ENCODE peak calls at places on chromosome 20, in ten cellular contexts. One of them, this sample, is unnamed.

GRCh38 chr20:17226410-17227198 is at the start of gene PCSK2:
- DNase-seq in HCT116: no peak
- DNase-seq in GM12865: no peak
- DNase-seq in nephron progenitor cell: peak
- DNase-seq in tibial artery: no peak
- DNase-seq in brain microvascular endothelial cell: peak
- DNase-seq in PC-9: no peak
- DNase-seq in Calu3: no peak
- DNase-seq in GM06990: no peak
- DNase-seq in right atrium auricular region: no peak
- DNase-seq in this sample: peak

GRCh38 chr20:37463726-37464125 is 57.3 kb upstream of the NNAT start:
- DNase-seq in nephron progenitor cell: no peak
- DNase-seq in GM06990: no peak
- DNase-seq in right atrium auricular region: no peak
- DNase-seq in tibial artery: no peak
- DNase-seq in PC-9: no peak
- DNase-seq in Calu3: no peak
- DNase-seq in HCT116: no peak
- DNase-seq in GM12865: no peak
- DNase-seq in brain microvascular endothelial cell: no peak
- DNase-seq in this sample: no peak

GRCh38 chr20:63753381-63753780 is 13.8 kb downstream of the SLC2A4RG start:
- DNase-seq in Calu3: no peak
- DNase-seq in GM12865: no peak
- DNase-seq in GM06990: no peak
- DNase-seq in HCT116: no peak
- DNase-seq in PC-9: no peak
- DNase-seq in tibial artery: no peak
- DNase-seq in right atrium auricular region: no peak
- DNase-seq in nephron progenitor cell: no peak
- DNase-seq in brain microvascular endothelial cell: no peak
- DNase-seq in this sample: no peak

GRCh38 chr20:63501818-63502670 is 3.2 kb upstream of the EEF1A2 start:
- DNase-seq in Calu3: peak
- DNase-seq in HCT116: no peak
- DNase-seq in GM06990: no peak
- DNase-seq in PC-9: no peak
- DNase-seq in brain microvascular endothelial cell: no peak
- DNase-seq in nephron progenitor cell: no peak
- DNase-seq in right atrium auricular region: no peak
- DNase-seq in GM12865: no peak
- DNase-seq in tibial artery: no peak
- DNase-seq in this sample: no peak

GRCh38 chr20:20446001-20446400 is 78.1 kb downstream of the INSM1 start:
- DNase-seq in brain microvascular endothelial cell: no peak
- DNase-seq in nephron progenitor cell: no peak
- DNase-seq in Calu3: no peak
- DNase-seq in tibial artery: no peak
- DNase-seq in GM06990: no peak
- DNase-seq in GM12865: no peak
- DNase-seq in right atrium auricular region: no peak
- DNase-seq in PC-9: no peak
- DNase-seq in HCT116: no peak
- DNase-seq in this sample: no peak

GRCh38 chr20:53926428-53927028 is 143.9 kb downstream of the BCAS1 start:
- DNase-seq in PC-9: peak
- DNase-seq in GM12865: peak
- DNase-seq in tibial artery: no peak
- DNase-seq in nephron progenitor cell: no peak
- DNase-seq in brain microvascular endothelial cell: peak
- DNase-seq in GM06990: peak
- DNase-seq in Calu3: peak
- DNase-seq in right atrium auricular region: peak
- DNase-seq in HCT116: no peak
- DNase-seq in this sample: peak

GRCh38 chr20:63254536-63255384 is 497 bp upstream of the NKAIN4 start:
- DNase-seq in PC-9: no peak
- DNase-seq in Calu3: no peak
- DNase-seq in nephron progenitor cell: peak
- DNase-seq in GM12865: no peak
- DNase-seq in HCT116: no peak
- DNase-seq in tibial artery: no peak
- DNase-seq in GM06990: no peak
- DNase-seq in right atrium auricular region: no peak
- DNase-seq in brain microvascular endothelial cell: no peak
- DNase-seq in this sample: no peak

GRCh38 chr20:63483834-63484233 is 11.4 kb upstream of the KCNQ2 start:
- DNase-seq in GM12865: no peak
- DNase-seq in nephron progenitor cell: no peak
- DNase-seq in brain microvascular endothelial cell: no peak
- DNase-seq in Calu3: peak
- DNase-seq in tibial artery: no peak
- DNase-seq in right atrium auricular region: no peak
- DNase-seq in PC-9: no peak
- DNase-seq in HCT116: no peak
- DNase-seq in GM06990: no peak
- DNase-seq in this sample: no peak

GRCh38 chr20:49541733-49542513 is 26.0 kb downstream of the PTGIS start:
- DNase-seq in GM06990: peak
- DNase-seq in GM12865: peak
- DNase-seq in right atrium auricular region: peak
- DNase-seq in Calu3: peak
- DNase-seq in nephron progenitor cell: peak
- DNase-seq in PC-9: peak
- DNase-seq in brain microvascular endothelial cell: peak
- DNase-seq in HCT116: peak
- DNase-seq in tibial artery: peak
- DNase-seq in this sample: peak

GRCh38 chr20:5342031-5342430 is 25.3 kb upstream of the PROKR2 start:
- DNase-seq in right atrium auricular region: no peak
- DNase-seq in PC-9: no peak
- DNase-seq in brain microvascular endothelial cell: no peak
- DNase-seq in nephron progenitor cell: no peak
- DNase-seq in HCT116: no peak
- DNase-seq in GM12865: no peak
- DNase-seq in Calu3: no peak
- DNase-seq in tibial artery: no peak
- DNase-seq in GM06990: no peak
- DNase-seq in this sample: no peak

GRCh38 chr20:19811231-19811630 is 53.2 kb downstream of the RIN2 start:
- DNase-seq in nephron progenitor cell: no peak
- DNase-seq in brain microvascular endothelial cell: no peak
- DNase-seq in PC-9: no peak
- DNase-seq in Calu3: no peak
- DNase-seq in GM06990: no peak
- DNase-seq in GM12865: no peak
- DNase-seq in HCT116: no peak
- DNase-seq in right atrium auricular region: no peak
- DNase-seq in tibial artery: no peak
- DNase-seq in this sample: no peak

GRCh38 chr20:23244207-23244915 is 106.2 kb upstream of the NXT1 start:
- DNase-seq in right atrium auricular region: peak
- DNase-seq in GM06990: no peak
- DNase-seq in GM12865: no peak
- DNase-seq in nephron progenitor cell: no peak
- DNase-seq in Calu3: no peak
- DNase-seq in PC-9: no peak
- DNase-seq in HCT116: no peak
- DNase-seq in tibial artery: no peak
- DNase-seq in brain microvascular endothelial cell: no peak
- DNase-seq in this sample: no peak

GRCh38 chr20:23243791-23244190 is 106.8 kb upstream of the NXT1 start:
- DNase-seq in right atrium auricular region: no peak
- DNase-seq in PC-9: no peak
- DNase-seq in tibial artery: no peak
- DNase-seq in HCT116: no peak
- DNase-seq in brain microvascular endothelial cell: no peak
- DNase-seq in Calu3: no peak
- DNase-seq in GM06990: no peak
- DNase-seq in GM12865: no peak
- DNase-seq in nephron progenitor cell: no peak
- DNase-seq in this sample: no peak

GRCh38 chr20:23246682-23247664 is 103.6 kb upstream of the NXT1 start:
- DNase-seq in tibial artery: peak
- DNase-seq in HCT116: no peak
- DNase-seq in GM12865: peak
- DNase-seq in brain microvascular endothelial cell: no peak
- DNase-seq in nephron progenitor cell: no peak
- DNase-seq in PC-9: no peak
- DNase-seq in Calu3: no peak
- DNase-seq in GM06990: no peak
- DNase-seq in right atrium auricular region: peak
- DNase-seq in this sample: peak

GRCh38 chr20:23244916-23245552 is 105.6 kb upstream of the NXT1 start:
- DNase-seq in nephron progenitor cell: no peak
- DNase-seq in GM06990: no peak
- DNase-seq in tibial artery: no peak
- DNase-seq in HCT116: no peak
- DNase-seq in right atrium auricular region: peak
- DNase-seq in brain microvascular endothelial cell: no peak
- DNase-seq in PC-9: no peak
- DNase-seq in Calu3: no peak
- DNase-seq in GM12865: no peak
- DNase-seq in this sample: no peak

GRCh38 chr20:23245553-23246128 is 105.0 kb upstream of the NXT1 start:
- DNase-seq in PC-9: peak
- DNase-seq in Calu3: peak
- DNase-seq in GM06990: peak
- DNase-seq in GM12865: peak
- DNase-seq in brain microvascular endothelial cell: no peak
- DNase-seq in right atrium auricular region: peak
- DNase-seq in tibial artery: peak
- DNase-seq in nephron progenitor cell: peak
- DNase-seq in HCT116: no peak
- DNase-seq in this sample: peak
- TF ChIP-seq CTCF in PC-9: peak
- TF ChIP-seq CTCF in Calu3: no peak
- TF ChIP-seq CTCF in GM06990: peak
- TF ChIP-seq CTCF in GM12865: peak
- TF ChIP-seq CTCF in brain microvascular endothelial cell: peak
- TF ChIP-seq CTCF in right atrium auricular region: peak
- TF ChIP-seq CTCF in tibial artery: peak
- TF ChIP-seq CTCF in nephron progenitor cell: peak
- TF ChIP-seq CTCF in HCT116: peak
- TF ChIP-seq CTCF in this sample: peak

GRCh38 chr20:44734938-44735337 is 10.7 kb upstream of the KCNK15 start:
- DNase-seq in brain microvascular endothelial cell: peak
- DNase-seq in GM06990: no peak
- DNase-seq in PC-9: peak
- DNase-seq in GM12865: no peak
- DNase-seq in nephron progenitor cell: no peak
- DNase-seq in Calu3: peak
- DNase-seq in right atrium auricular region: no peak
- DNase-seq in tibial artery: no peak
- DNase-seq in HCT116: no peak
- DNase-seq in this sample: no peak
- TF ChIP-seq CTCF in brain microvascular endothelial cell: peak
- TF ChIP-seq CTCF in GM06990: no peak
- TF ChIP-seq CTCF in PC-9: peak
- TF ChIP-seq CTCF in GM12865: no peak
- TF ChIP-seq CTCF in nephron progenitor cell: peak
- TF ChIP-seq CTCF in Calu3: peak
- TF ChIP-seq CTCF in right atrium auricular region: no peak
- TF ChIP-seq CTCF in tibial artery: peak
- TF ChIP-seq CTCF in HCT116: peak
- TF ChIP-seq CTCF in this sample: no peak

DNA sequence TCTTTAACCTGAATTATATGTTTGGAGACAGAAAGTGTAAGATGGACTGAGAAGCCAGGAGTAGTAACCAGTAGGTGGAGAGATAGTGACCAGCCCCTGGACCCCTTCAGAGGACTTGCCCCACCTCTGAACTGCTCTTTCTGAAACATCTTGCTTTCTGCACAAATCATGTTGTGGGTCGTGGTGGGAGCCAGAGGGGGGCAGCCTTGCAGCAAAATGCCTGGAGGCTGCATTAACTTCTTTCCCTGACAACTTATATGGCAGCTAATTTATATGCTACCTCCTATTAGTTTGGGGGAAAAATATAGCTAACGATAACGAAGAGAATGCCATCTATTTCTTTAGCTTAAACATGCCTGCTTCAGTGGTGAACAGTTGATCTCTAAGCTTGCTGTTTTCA is 859.8 kb downstream of the MAFB start:
- DNase-seq in GM12865: peak
- DNase-seq in tibial artery: no peak
- DNase-seq in brain microvascular endothelial cell: no peak
- DNase-seq in PC-9: no peak
- DNase-seq in HCT116: no peak
- DNase-seq in GM06990: peak
- DNase-seq in nephron progenitor cell: peak
- DNase-seq in right atrium auricular region: no peak
- DNase-seq in Calu3: no peak
- DNase-seq in this sample: no peak
- TF ChIP-seq CTCF in GM12865: peak
- TF ChIP-seq CTCF in tibial artery: no peak
- TF ChIP-seq CTCF in brain microvascular endothelial cell: peak
- TF ChIP-seq CTCF in PC-9: no peak
- TF ChIP-seq CTCF in HCT116: no peak
- TF ChIP-seq CTCF in GM06990: peak
- TF ChIP-seq CTCF in nephron progenitor cell: peak
- TF ChIP-seq CTCF in right atrium auricular region: peak
- TF ChIP-seq CTCF in Calu3: no peak
- TF ChIP-seq CTCF in this sample: peak

GRCh38 chr20:3172126-3172932 is 1.0 kb downstream of the LZTS3 start:
- DNase-seq in PC-9: no peak
- DNase-seq in GM06990: no peak
- DNase-seq in right atrium auricular region: no peak
- DNase-seq in brain microvascular endothelial cell: no peak
- DNase-seq in HCT116: no peak
- DNase-seq in Calu3: no peak
- DNase-seq in GM12865: no peak
- DNase-seq in tibial artery: peak
- DNase-seq in nephron progenitor cell: no peak
- DNase-seq in this sample: peak

GRCh38 chr20:3175270-3175669 is 1.9 kb upstream of the LZTS3 start:
- DNase-seq in PC-9: no peak
- DNase-seq in Calu3: no peak
- DNase-seq in right atrium auricular region: no peak
- DNase-seq in tibial artery: no peak
- DNase-seq in nephron progenitor cell: no peak
- DNase-seq in GM06990: no peak
- DNase-seq in brain microvascular endothelial cell: no peak
- DNase-seq in GM12865: no peak
- DNase-seq in HCT116: no peak
- DNase-seq in this sample: no peak

GRCh38 chr20:3174442-3175263 is 1.3 kb upstream of the LZTS3 start:
- DNase-seq in PC-9: no peak
- DNase-seq in GM06990: no peak
- DNase-seq in tibial artery: no peak
- DNase-seq in nephron progenitor cell: no peak
- DNase-seq in right atrium auricular region: no peak
- DNase-seq in HCT116: peak
- DNase-seq in brain microvascular endothelial cell: peak
- DNase-seq in Calu3: no peak
- DNase-seq in GM12865: no peak
- DNase-seq in this sample: no peak

GRCh38 chr20:3172933-3173581 is at the start of gene LZTS3:
- DNase-seq in right atrium auricular region: peak
- DNase-seq in Calu3: peak
- DNase-seq in GM06990: peak
- DNase-seq in nephron progenitor cell: peak
- DNase-seq in brain microvascular endothelial cell: peak
- DNase-seq in GM12865: peak
- DNase-seq in tibial artery: peak
- DNase-seq in PC-9: peak
- DNase-seq in HCT116: no peak
- DNase-seq in this sample: peak

GRCh38 chr20:3173582-3174441 is 463 bp upstream of the LZTS3 start:
- DNase-seq in right atrium auricular region: peak
- DNase-seq in GM06990: peak
- DNase-seq in GM12865: peak
- DNase-seq in HCT116: peak
- DNase-seq in tibial artery: peak
- DNase-seq in brain microvascular endothelial cell: peak
- DNase-seq in PC-9: peak
- DNase-seq in Calu3: peak
- DNase-seq in nephron progenitor cell: peak
- DNase-seq in this sample: peak
- TF ChIP-seq CTCF in right atrium auricular region: no peak
- TF ChIP-seq CTCF in GM06990: peak
- TF ChIP-seq CTCF in GM12865: no peak
- TF ChIP-seq CTCF in HCT116: no peak
- TF ChIP-seq CTCF in tibial artery: peak
- TF ChIP-seq CTCF in brain microvascular endothelial cell: peak
- TF ChIP-seq CTCF in PC-9: no peak
- TF ChIP-seq CTCF in Calu3: no peak
- TF ChIP-seq CTCF in nephron progenitor cell: peak
- TF ChIP-seq CTCF in this sample: no peak